ENCODE peak calls at places on chromosomes 6 and 20, in seven cellular contexts. Z, D, B, W, V, R and J are unnamed samples.

GRCh38 chr6:119436583-119436982 is 87.0 kb upstream of the MAN1A1 start:
- DNase-seq in Z (no peak), D (no peak), B (no peak), W (peak; percentile 29), V (no peak), R (no peak), J (no peak)

GRCh38 chr20:64083380-64084208 is 604 bp downstream of the LKAAEAR1 start:
- DNase-seq in Z (peak; percentile 67), D (peak; percentile 87), B (peak; percentile 76), W (peak; percentile 81), V (peak; percentile 80), R (peak; percentile 49), J (no peak)

GRCh38 chr20:4245542-4245941 is 230.2 kb upstream of the RNF24 start:
- DNase-seq in Z (no peak), D (no peak), B (no peak), W (no peak), V (no peak), R (no peak), J (no peak)

GRCh38 chr20:3635346-3635745 is 27.9 kb downstream of the GFRA4 start:
- DNase-seq in Z (no peak), D (no peak), B (no peak), W (no peak), V (no peak), R (peak; percentile 3), J (no peak)

GRCh38 chr6:87922947-87923330 is 124.7 kb upstream of the SPACA1 start:
- DNase-seq in Z (no peak), D (no peak), B (no peak), W (no peak), V (no peak), R (no peak), J (no peak)

GRCh38 chr20:10555865-10556308 is 117.9 kb downstream of the JAG1 start:
- DNase-seq in Z (peak; percentile 66), D (no peak), B (no peak), W (no peak), V (peak; percentile 64), R (no peak), J (no peak)

GRCh38 chr20:40982415-40983145 is 46.0 kb upstream of the TOP1 start:
- DNase-seq in Z (no peak), D (no peak), B (no peak), W (no peak), V (no peak), R (no peak), J (no peak)

GRCh38 chr6:166031275-166031674 is 136.4 kb downstream of the TBXT start:
- DNase-seq in Z (no peak), D (no peak), B (no peak), W (no peak), V (no peak), R (no peak), J (no peak)

GRCh38 chr6:34300332-34300751 is 51.5 kb upstream of the SMIM29 start:
- DNase-seq in Z (no peak), D (no peak), B (no peak), W (no peak), V (no peak), R (no peak), J (no peak)

GRCh38 chr6:34298941-34299340 is 50.1 kb upstream of the SMIM29 start:
- DNase-seq in Z (no peak), D (no peak), B (no peak), W (no peak), V (no peak), R (no peak), J (no peak)

GRCh38 chr6:34292954-34293353 is 44.1 kb upstream of the SMIM29 start:
- DNase-seq in Z (no peak), D (no peak), B (no peak), W (no peak), V (no peak), R (no peak), J (no peak)

GRCh38 chr6:34301408-34301807 is 52.6 kb upstream of the SMIM29 start:
- DNase-seq in Z (peak; percentile 94), D (no peak), B (no peak), W (no peak), V (peak; percentile 77), R (no peak), J (no peak)

GRCh38 chr6:34295721-34296120 is 46.9 kb upstream of the SMIM29 start:
- DNase-seq in Z (peak; percentile 69), D (no peak), B (no peak), W (no peak), V (peak; percentile 26), R (no peak), J (no peak)
- H4K8ac ChIP-seq in Z (no peak overlapping the region), D (no peak overlapping the region), B (no peak overlapping the region), W (no peak overlapping the region), V (no peak overlapping the region), R (no peak overlapping the region), J (no peak overlapping the region)

GRCh38 chr20:21574443-21574842 is 60.6 kb upstream of the NKX2-2 start:
- DNase-seq in Z (no peak), D (no peak), B (no peak), W (no peak), V (no peak), R (no peak), J (no peak)

GRCh38 chr20:21571841-21572690 is 58.2 kb upstream of the NKX2-2 start:
- DNase-seq in Z (no peak), D (no peak), B (peak; percentile 24), W (peak; percentile 20), V (peak; percentile 1), R (no peak), J (peak; percentile 57)

GRCh38 chr20:21569586-21569985 is 55.7 kb upstream of the NKX2-2 start:
- DNase-seq in Z (no peak), D (no peak), B (no peak), W (no peak), V (no peak), R (no peak), J (no peak)

GRCh38 chr20:21573259-21573658 is 59.4 kb upstream of the NKX2-2 start:
- DNase-seq in Z (no peak), D (no peak), B (no peak), W (no peak), V (no peak), R (no peak), J (no peak)

GRCh38 chr20:21570285-21570992 is 56.6 kb upstream of the NKX2-2 start:
- DNase-seq in Z (no peak), D (no peak), B (no peak), W (peak; percentile 17), V (no peak), R (no peak), J (no peak)
- H4K8ac ChIP-seq in Z (no peak overlapping the region), D (no peak overlapping the region), B (no peak overlapping the region), W (no peak overlapping the region), V (no peak overlapping the region), R (no peak overlapping the region), J (no peak overlapping the region)

GRCh38 chr6:7144810-7145209 is 37.0 kb downstream of the RREB1 start:
- DNase-seq in Z (no peak), D (no peak), B (no peak), W (no peak), V (no peak), R (no peak), J (no peak)
- H4K8ac ChIP-seq in Z (no peak overlapping the region), D (no peak overlapping the region), B (no peak overlapping the region), W (no peak overlapping the region), V (no peak overlapping the region), R (no peak overlapping the region), J (no peak overlapping the region)

GRCh38 chr6:11622156-11622555 is 84.6 kb downstream of the TMEM170B start:
- DNase-seq in Z (no peak), D (no peak), B (no peak), W (no peak), V (peak; percentile 10), R (no peak), J (no peak)

GRCh38 chr6:11628562-11628961 is 91.0 kb downstream of the TMEM170B start:
- DNase-seq in Z (no peak), D (no peak), B (no peak), W (no peak), V (no peak), R (no peak), J (no peak)

GRCh38 chr6:11621119-11621518 is 83.6 kb downstream of the TMEM170B start:
- DNase-seq in Z (no peak), D (no peak), B (no peak), W (no peak), V (no peak), R (no peak), J (no peak)

GRCh38 chr6:11631008-11631407 is 93.5 kb downstream of the TMEM170B start:
- DNase-seq in Z (no peak), D (no peak), B (no peak), W (no peak), V (no peak), R (no peak), J (no peak)

DNA sequence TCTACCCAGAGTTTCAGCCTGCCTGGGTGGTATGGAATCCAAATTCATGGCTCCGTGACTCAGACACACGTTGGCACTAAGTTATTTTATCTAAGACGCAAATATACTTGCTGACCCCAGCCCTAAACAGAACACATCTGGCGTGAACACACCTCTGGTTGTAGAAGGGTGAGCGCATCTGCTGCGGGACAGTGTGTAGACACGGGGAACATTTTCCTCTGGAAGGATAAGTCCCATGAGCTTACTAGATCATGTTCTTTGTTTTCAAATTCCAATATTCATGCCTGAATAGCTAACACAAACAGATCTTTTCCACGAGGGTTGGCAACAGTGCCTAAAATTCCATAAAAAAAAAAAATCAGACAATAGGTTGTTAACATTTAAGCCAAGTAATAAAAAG is 87.8 kb downstream of the TMEM170B start:
- DNase-seq in Z (no peak), D (no peak), B (no peak), W (no peak), V (no peak), R (no peak), J (no peak)
- H4K8ac ChIP-seq in Z (no peak overlapping the region), D (no peak overlapping the region), B (no peak overlapping the region), W (no peak overlapping the region), V (no peak overlapping the region), R (no peak overlapping the region), J (no peak overlapping the region)